ENCODE peak calls at places on chromosomes 2 and 18, in four cellular contexts. J, I, G and L are unnamed samples.

GRCh38 chr2:136347976-136348375 is 230.0 kb upstream of the CXCR4 start:
- DNase-seq in J (no peak), I (no peak), G (no peak), L (no peak)

GRCh38 chr18:39742015-39742466 is 2176.4 kb upstream of the CELF4 start:
- DNase-seq in J (no peak), I (no peak), G (no peak), L (no peak)

GRCh38 chr2:207248702-207249355 is 83.1 kb upstream of the KLF7 start:
- DNase-seq in J (no peak), I (no peak), G (no peak), L (no peak)

GRCh38 chr2:119827866-119828507 is 68.3 kb downstream of the PTPN4 start:
- DNase-seq in J (no peak), I (no peak), G (no peak), L (no peak)

GRCh38 chr2:78024991-78025390 is 502.8 kb upstream of the LRRTM4 start:
- DNase-seq in J (no peak), I (no peak), G (no peak), L (no peak)

GRCh38 chr2:237863102-237863511 is 3.7 kb downstream of the RAMP1 start:
- DNase-seq in J (no peak), I (no peak), G (no peak), L (no peak)

GRCh38 chr2:162091325-162092007 is 17.5 kb upstream of the DPP4 start:
- DNase-seq in J (peak; percentile 33), I (peak; percentile 31), G (no peak), L (no peak)

GRCh38 chr2:207734264-207734635 is 22.8 kb downstream of the CCNYL1 start:
- DNase-seq in J (peak; percentile 75), I (no peak), G (no peak), L (no peak)

GRCh38 chr2:218805627-218806026 is 23.7 kb downstream of the CYP27A1 start:
- DNase-seq in J (no peak), I (no peak), G (no peak), L (peak; percentile 69)

GRCh38 chr2:241775223-241776177 is 1.1 kb upstream of the GAL3ST2 start:
- DNase-seq in J (no peak), I (no peak), G (no peak), L (no peak)

GRCh38 chr2:101439716-101440115 is 35.2 kb downstream of the RFX8 start:
- DNase-seq in J (no peak), I (no peak), G (no peak), L (no peak)

GRCh38 chr2:7887441-7887840 is 794.4 kb upstream of the ID2 start:
- DNase-seq in J (no peak), I (no peak), G (no peak), L (no peak)

GRCh38 chr18:28109781-28110460 is 67.0 kb downstream of the CDH2 start:
- DNase-seq in J (no peak), I (no peak), G (no peak), L (no peak)

GRCh38 chr2:219912530-219912929 is 285.1 kb downstream of the SLC4A3 start:
- DNase-seq in J (no peak), I (no peak), G (no peak), L (no peak)

GRCh38 chr2:237319086-237319820 is 94.7 kb downstream of the COL6A3 start:
- DNase-seq in J (no peak), I (no peak), G (no peak), L (no peak)

GRCh38 chr18:62717850-62718229 is 2.5 kb downstream of the PHLPP1 start:
- DNase-seq in J (peak; percentile 1), I (no peak), G (no peak), L (no peak)

GRCh38 chr2:219497495-219498279 is 1.0 kb upstream of the GMPPA start:
- DNase-seq in J (peak; percentile 85), I (peak; percentile 81), G (peak; percentile 96), L (peak; percentile 87)

GRCh38 chr2:74740395-74741075 is 86.5 kb downstream of the SEMA4F start:
- DNase-seq in J (peak; percentile 95), I (peak; percentile 69), G (no peak), L (peak; percentile 71)

GRCh38 chr2:235300368-235301201 is 193.3 kb upstream of the AGAP1 start:
- DNase-seq in J (no peak), I (no peak), G (no peak), L (no peak)

GRCh38 chr2:152464853-152465470 is 130.0 kb downstream of the FMNL2 start:
- DNase-seq in J (no peak), I (no peak), G (no peak), L (peak; percentile 10)

GRCh38 chr2:219777388-219777787 is 150.0 kb downstream of the SLC4A3 start:
- DNase-seq in J (no peak), I (no peak), G (no peak), L (no peak)

GRCh38 chr18:32378705-32379104 is 92.0 kb downstream of the GAREM1 start:
- DNase-seq in J (peak; percentile 57), I (peak; percentile 68), G (no peak), L (peak; percentile 10)

GRCh38 chr2:2715036-2715818 is 384.2 kb upstream of the MYT1L start:
- DNase-seq in J (no peak), I (no peak), G (peak; percentile 22), L (no peak)

GRCh38 chr2:148725569-148725968 is 81.0 kb downstream of the EPC2 start:
- DNase-seq in J (no peak), I (no peak), G (no peak), L (no peak)

GRCh38 chr18:57352271-57352701 is at the start of gene ST8SIA3:
- DNase-seq in J (no peak), I (no peak), G (no peak), L (no peak)

GRCh38 chr18:75211002-75211621 is 515 bp downstream of the TSHZ1 start:
- DNase-seq in J (peak; percentile 3), I (peak; percentile 24), G (no peak), L (no peak)

GRCh38 chr2:98508690-98509054 is 64.0 kb downstream of the INPP4A start:
- DNase-seq in J (no peak), I (peak; percentile 63), G (no peak), L (peak; percentile 69)

GRCh38 chr2:233079953-233080835 is 20.1 kb downstream of the INPP5D start:
- DNase-seq in J (no peak), I (no peak), G (no peak), L (no peak)
- H3K4me1 ChIP-seq in J (no peaks in the 10 kb centered on the region), I (peaks cover 25% of the 10 kb centered on the region), G (peaks cover 31% of the 10 kb centered on the region), L (peaks cover 9% of the 10 kb centered on the region)

DNA sequence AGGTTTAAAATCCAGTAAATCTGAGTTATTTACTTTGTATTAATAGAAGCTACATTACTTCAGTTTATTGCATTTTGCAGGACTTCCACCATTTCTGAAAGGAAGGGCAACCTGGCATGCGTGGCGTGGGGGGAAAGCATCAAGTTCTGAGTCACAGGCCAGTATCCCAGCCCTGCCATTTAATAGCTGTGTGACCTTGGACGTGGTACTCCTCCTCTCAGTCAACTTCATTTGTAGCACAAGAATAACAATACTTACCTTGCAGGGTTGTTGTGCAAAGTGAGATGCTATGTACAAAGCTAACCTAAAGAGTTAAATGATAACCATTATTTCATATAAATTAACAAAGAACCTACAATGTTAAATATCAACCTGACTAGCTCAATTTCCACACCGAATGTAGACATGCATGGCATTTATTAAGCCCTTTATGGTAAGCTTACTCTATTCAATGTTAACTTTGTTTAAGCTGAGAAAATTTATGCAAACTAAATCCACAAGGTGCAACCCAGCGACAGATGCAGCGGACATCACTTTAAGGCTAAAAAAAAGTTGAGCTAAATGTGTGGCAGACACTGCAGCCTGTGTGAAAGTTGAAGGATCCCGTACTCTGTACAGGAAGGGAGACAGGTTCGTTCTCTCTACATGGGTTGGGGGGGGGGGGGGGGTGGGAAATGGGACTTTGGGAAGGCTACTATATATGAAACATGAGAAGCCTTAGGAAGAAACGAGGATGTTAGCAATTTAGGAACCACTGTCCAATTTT is 17.2 kb upstream of the STPG4 start:
- DNase-seq in J (peak; percentile 68), I (peak; percentile 56), G (no peak), L (no peak)
- H3K4me1 ChIP-seq in J (peaks cover 69% of the 10 kb centered on the region), I (peaks cover 66% of the 10 kb centered on the region), G (peaks cover 64% of the 10 kb centered on the region), L (peaks cover 70% of the 10 kb centered on the region)

DNA sequence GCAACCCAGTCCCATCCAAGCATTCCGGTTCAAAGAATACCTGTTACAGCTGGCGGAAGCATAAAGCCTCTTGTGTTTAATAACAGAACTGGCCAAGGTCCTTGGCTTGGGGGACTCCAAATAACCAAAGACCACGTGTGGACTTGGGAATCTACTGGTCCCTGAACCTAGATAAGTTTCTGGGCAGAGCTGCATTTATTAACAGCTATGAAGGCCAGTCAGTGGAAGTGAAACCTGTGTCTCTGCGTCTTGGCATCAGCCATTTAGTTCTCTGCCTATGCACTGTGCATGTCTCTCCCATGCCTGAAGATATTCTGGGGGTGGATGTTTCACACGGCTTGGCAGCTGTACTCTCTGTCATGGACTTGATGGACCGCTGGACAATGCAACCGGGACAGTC is 137.7 kb downstream of the CCBE1 start:
- DNase-seq in J (no peak), I (peak; percentile 49), G (no peak), L (no peak)
- H3K4me1 ChIP-seq in J (no peaks in the 10 kb centered on the region), I (peaks cover 20% of the 10 kb centered on the region), G (peaks cover 6% of the 10 kb centered on the region), L (no peaks in the 10 kb centered on the region)

GRCh38 chr2:84942964-84943421 is 28.0 kb upstream of the KCMF1 start:
- DNase-seq in J (no peak), I (no peak), G (no peak), L (no peak)

GRCh38 chr2:84944257-84944909 is 26.6 kb upstream of the KCMF1 start:
- DNase-seq in J (no peak), I (no peak), G (no peak), L (no peak)

GRCh38 chr2:84940088-84940470 is 30.9 kb upstream of the KCMF1 start:
- DNase-seq in J (no peak), I (no peak), G (no peak), L (no peak)

GRCh38 chr2:84940836-84941412 is 30.0 kb upstream of the KCMF1 start:
- DNase-seq in J (no peak), I (no peak), G (no peak), L (no peak)

DNA sequence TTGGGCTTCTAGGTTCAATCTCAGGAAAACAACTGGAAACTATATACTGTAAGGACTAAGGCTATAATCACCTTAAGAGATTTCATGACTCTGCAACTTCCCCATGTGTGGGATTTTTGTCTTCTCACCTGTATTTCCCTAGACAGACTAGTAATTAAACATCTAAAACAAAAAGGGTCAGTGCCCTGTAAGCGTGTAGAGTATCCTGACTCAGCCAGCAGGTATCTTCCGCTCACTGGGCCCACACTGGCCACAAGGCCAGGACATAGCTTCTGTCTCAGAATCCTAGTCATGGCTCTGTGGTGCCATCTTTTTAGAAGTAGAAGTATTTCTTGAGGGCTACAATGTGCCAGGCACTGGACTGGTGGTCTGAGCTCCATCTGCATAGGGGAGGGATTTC is 28.8 kb upstream of the KCMF1 start:
- DNase-seq in J (no peak), I (no peak), G (no peak), L (no peak)
- H3K4me1 ChIP-seq in J (peaks cover 41% of the 10 kb centered on the region), I (no peaks in the 10 kb centered on the region), G (no peaks in the 10 kb centered on the region), L (no peaks in the 10 kb centered on the region)

DNA sequence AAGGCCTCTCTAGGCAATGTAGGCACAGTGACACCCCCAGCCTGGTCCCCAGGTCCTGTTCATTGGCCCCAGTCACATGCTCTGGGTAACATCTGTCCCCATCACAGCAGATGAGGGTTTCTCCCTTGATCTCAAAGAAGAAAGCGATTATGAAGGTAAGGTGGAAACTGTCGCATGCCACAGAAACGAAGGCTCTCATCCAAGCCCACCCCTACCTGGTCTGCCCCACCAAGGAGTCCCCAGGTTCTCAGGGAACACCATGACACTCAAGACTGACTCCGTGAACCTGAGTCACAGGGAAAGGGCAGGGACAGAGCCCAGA is 4.7 kb downstream of the HS6ST1 start:
- DNase-seq in J (no peak), I (no peak), G (peak; percentile 30), L (no peak)
- H3K4me1 ChIP-seq in J (peaks cover 13% of the 10 kb centered on the region), I (peaks cover 81% of the 10 kb centered on the region), G (peaks cover 34% of the 10 kb centered on the region), L (peaks cover 88% of the 10 kb centered on the region)